ENCODE peak calls at places on chromosome X, in ten cellular contexts. I, A, G, E, T, W, X, H, N and F are unnamed samples.

GRCh38 chrX:132022115-132022862 is 813 bp upstream of the STK26 start:
- DNase-seq in I (no peak), A (no peak), G (no peak), E (no peak), T (no peak), W (no peak), X (peak), H (no peak), N (no peak), F (no peak)

GRCh38 chrX:123731258-123731986 is 1.4 kb downstream of the THOC2 start:
- DNase-seq in I (peak), A (no peak), G (no peak), E (peak), T (no peak), W (no peak), X (peak), H (no peak), N (peak), F (peak)

GRCh38 chrX:45623266-45623665 is 422.6 kb upstream of the DIPK2B start:
- DNase-seq in I (no peak), A (peak), G (peak), E (peak), T (no peak), W (no peak), X (peak), H (peak), N (no peak), F (no peak)

GRCh38 chrX:47483310-47484268 is 567 bp upstream of the ZNF41 start:
- DNase-seq in I (no peak), A (no peak), G (no peak), E (peak), T (peak), W (no peak), X (peak), H (no peak), N (peak), F (peak)

GRCh38 chrX:41474726-41475100 is 27.6 kb downstream of the NYX start:
- DNase-seq in I (no peak), A (no peak), G (no peak), E (no peak), T (no peak), W (no peak), X (no peak), H (no peak), N (no peak), F (no peak)

GRCh38 chrX:154603438-154604430 is 15.3 kb downstream of the CTAG1B start:
- DNase-seq in I (peak), A (peak), G (no peak), E (peak), T (no peak), W (no peak), X (peak), H (no peak), N (no peak), F (no peak)

GRCh38 chrX:51641421-51642021 is 22.8 kb upstream of the CENPVL3 start:
- DNase-seq in I (peak), A (peak), G (peak), E (peak), T (no peak), W (peak), X (peak), H (peak), N (peak), F (no peak)

GRCh38 chrX:24479924-24480722 is 15.0 kb downstream of the PDK3 start:
- DNase-seq in I (no peak), A (no peak), G (no peak), E (no peak), T (peak), W (no peak), X (no peak), H (no peak), N (no peak), F (no peak)

GRCh38 chrX:40132751-40133150 is 35.0 kb upstream of the BCOR start:
- DNase-seq in I (no peak), A (peak), G (no peak), E (peak), T (peak), W (no peak), X (peak), H (peak), N (no peak), F (peak)

GRCh38 chrX:132504417-132504816 is 15.6 kb upstream of the MBNL3 start:
- DNase-seq in I (no peak), A (no peak), G (no peak), E (no peak), T (no peak), W (no peak), X (no peak), H (no peak), N (no peak), F (no peak)

GRCh38 chrX:54786972-54787371 is 11.1 kb downstream of the ITIH6 start:
- DNase-seq in I (no peak), A (no peak), G (no peak), E (no peak), T (no peak), W (no peak), X (peak), H (no peak), N (peak), F (no peak)

GRCh38 chrX:43970528-43970927 is 2.7 kb downstream of the NDP start:
- DNase-seq in I (no peak), A (no peak), G (no peak), E (peak), T (no peak), W (no peak), X (peak), H (no peak), N (no peak), F (no peak)

GRCh38 chrX:119529355-119530276 is 35.6 kb downstream of the STEEP1 start:
- DNase-seq in I (no peak), A (no peak), G (no peak), E (no peak), T (no peak), W (no peak), X (no peak), H (no peak), N (no peak), F (no peak)

GRCh38 chrX:56798866-56799864 is 70.1 kb downstream of the NBDY start:
- DNase-seq in I (no peak), A (no peak), G (no peak), E (no peak), T (no peak), W (no peak), X (no peak), H (no peak), N (peak), F (peak)